ENCODE peak calls at places on chromosomes 13 and 19, in eight cellular contexts. J is stimulated activated CD4-positive, alpha-beta T cell treated with anti-CD3 and anti-CD28 coated beads, Interleukin-1b, Interleukin-23, amount 100 ng/mL, for 24 hours; Z is naive B cell; S is neural crest cell; U is aorta; R is T-helper 22 cell; B is frontal cortex; Q is pancreas. T is an unnamed sample.

GRCh38 chr19:42092350-42092749 is 16.4 kb downstream of the ZNF574 start:
- DNase-seq in J (no peak), Z (peak), S (no peak), U (no peak), R (no peak), B (no peak), Q (no peak), T (no peak)

GRCh38 chr13:43122706-43123268 is 99.4 kb downstream of the DNAJC15 start:
- DNase-seq in J (no peak), Z (no peak), S (no peak), U (no peak), R (no peak), B (no peak), Q (no peak), T (no peak)

GRCh38 chr13:70960841-70961443 is 852.7 kb upstream of the KLHL1 start:
- DNase-seq in J (no peak), Z (no peak), S (peak), U (no peak), R (no peak), B (no peak), Q (no peak), T (no peak)

GRCh38 chr13:50179977-50180376 is 164.7 kb downstream of the KCNRG start:
- DNase-seq in J (no peak), Z (no peak), S (no peak), U (no peak), R (no peak), B (no peak), Q (no peak), T (no peak)

GRCh38 chr13:70585109-70585508 is 476.9 kb upstream of the KLHL1 start:
- DNase-seq in J (no peak), Z (no peak), S (no peak), U (no peak), R (no peak), B (no peak), Q (no peak), T (no peak)

GRCh38 chr19:1223018-1223855 is 14.6 kb downstream of the CBARP start:
- DNase-seq in J (no peak), Z (no peak), S (no peak), U (peak), R (no peak), B (no peak), Q (peak), T (no peak)

GRCh38 chr13:100392709-100393630 is 195.6 kb downstream of the GGACT start:
- DNase-seq in J (peak), Z (no peak), S (no peak), U (peak), R (peak), B (no peak), Q (no peak), T (peak)

GRCh38 chr13:83546476-83546875 is 335.8 kb downstream of the SLITRK1 start:
- DNase-seq in J (no peak), Z (no peak), S (no peak), U (no peak), R (no peak), B (no peak), Q (no peak), T (no peak)

GRCh38 chr19:970695-971094 is 13.4 kb upstream of the WDR18 start:
- DNase-seq in J (no peak), Z (no peak), S (no peak), U (no peak), R (no peak), B (no peak), Q (peak), T (no peak)

GRCh38 chr13:112545866-112546265 is 42.1 kb downstream of the TUBGCP3 start:
- DNase-seq in J (no peak), Z (no peak), S (no peak), U (no peak), R (no peak), B (no peak), Q (no peak), T (no peak)

GRCh38 chr13:45242524-45242923 is 41.7 kb upstream of the KCTD4 start:
- DNase-seq in J (no peak), Z (no peak), S (no peak), U (no peak), R (no peak), B (no peak), Q (no peak), T (no peak)

GRCh38 chr19:18350490-18350889 is 10.1 kb downstream of the PGPEP1 start:
- DNase-seq in J (no peak), Z (no peak), S (no peak), U (no peak), R (no peak), B (no peak), Q (no peak), T (no peak)

GRCh38 chr13:111614009-111614408 is 293.6 kb downstream of the TEX29 start:
- DNase-seq in J (no peak), Z (no peak), S (no peak), U (no peak), R (no peak), B (no peak), Q (no peak), T (no peak)

GRCh38 chr13:91369432-91369831 is 21.9 kb downstream of the MIR17HG start:
- DNase-seq in J (no peak), Z (no peak), S (no peak), U (no peak), R (no peak), B (no peak), Q (no peak), T (no peak)

GRCh38 chr19:36604656-36605100 is 435 bp upstream of the ZNF382 start:
- DNase-seq in J (peak), Z (peak), S (peak), U (peak), R (peak), B (peak), Q (peak), T (peak)

GRCh38 chr19:29712744-29713516 is 2.1 kb downstream of the C19orf12 start:
- DNase-seq in J (no peak), Z (no peak), S (no peak), U (no peak), R (no peak), B (no peak), Q (no peak), T (no peak)

GRCh38 chr19:3112375-3113099 is 18.4 kb downstream of the GNA11 start:
- DNase-seq in J (no peak), Z (no peak), S (no peak), U (no peak), R (no peak), B (no peak), Q (no peak), T (no peak)

T was measured in effector memory CD4-positive, alpha-beta T cell.